ENCODE peak calls at places on chromosome 10, in seven cellular contexts. One of them, this sample, is unnamed.

GRCh38 chr10:19169684-19170083 is 121.1 kb downstream of the MALRD1 start:
- DNase-seq in naive thymus-derived CD8-positive, alpha-beta T cell: no peak
- DNase-seq in GM10248: no peak
- DNase-seq in mesenchymal stem cell: no peak
- DNase-seq in ELR: no peak
- DNase-seq in NCI-H2081: no peak
- DNase-seq in AG04449: no peak
- DNase-seq in this sample: no peak

GRCh38 chr10:113132651-113133088 is 182.6 kb downstream of the TCF7L2 start:
- DNase-seq in naive thymus-derived CD8-positive, alpha-beta T cell: no peak
- DNase-seq in GM10248: no peak
- DNase-seq in mesenchymal stem cell: peak; percentile 70
- DNase-seq in ELR: no peak
- DNase-seq in NCI-H2081: no peak
- DNase-seq in AG04449: peak; percentile 19
- DNase-seq in this sample: no peak

GRCh38 chr10:78771215-78771614 is 297.6 kb upstream of the ZMIZ1 start:
- DNase-seq in naive thymus-derived CD8-positive, alpha-beta T cell: no peak
- DNase-seq in GM10248: no peak
- DNase-seq in mesenchymal stem cell: no peak
- DNase-seq in ELR: no peak
- DNase-seq in NCI-H2081: no peak
- DNase-seq in AG04449: no peak
- DNase-seq in this sample: no peak

GRCh38 chr10:118139321-118139720 is 92.6 kb upstream of the RAB11FIP2 start:
- DNase-seq in naive thymus-derived CD8-positive, alpha-beta T cell: no peak
- DNase-seq in GM10248: no peak
- DNase-seq in mesenchymal stem cell: no peak
- DNase-seq in ELR: peak; percentile 32
- DNase-seq in NCI-H2081: no peak
- DNase-seq in AG04449: peak; percentile 2
- DNase-seq in this sample: no peak

GRCh38 chr10:119502214-119502613 is 40.3 kb downstream of the RGS10 start:
- DNase-seq in naive thymus-derived CD8-positive, alpha-beta T cell: peak; percentile 93
- DNase-seq in GM10248: peak; percentile 45
- DNase-seq in mesenchymal stem cell: no peak
- DNase-seq in ELR: no peak
- DNase-seq in NCI-H2081: no peak
- DNase-seq in AG04449: no peak
- DNase-seq in this sample: peak; percentile 70

GRCh38 chr10:22823109-22823508 is 104.7 kb upstream of the ARMC3 start:
- DNase-seq in naive thymus-derived CD8-positive, alpha-beta T cell: no peak
- DNase-seq in GM10248: no peak
- DNase-seq in mesenchymal stem cell: peak; percentile 92
- DNase-seq in ELR: peak; percentile 96
- DNase-seq in NCI-H2081: no peak
- DNase-seq in AG04449: no peak
- DNase-seq in this sample: no peak

GRCh38 chr10:1600861-1601260 is 136.5 kb downstream of the ADARB2 start:
- DNase-seq in naive thymus-derived CD8-positive, alpha-beta T cell: no peak
- DNase-seq in GM10248: no peak
- DNase-seq in mesenchymal stem cell: no peak
- DNase-seq in ELR: no peak
- DNase-seq in NCI-H2081: no peak
- DNase-seq in AG04449: no peak
- DNase-seq in this sample: no peak

GRCh38 chr10:103888113-103888841 is 29.7 kb downstream of the STN1 start:
- DNase-seq in naive thymus-derived CD8-positive, alpha-beta T cell: peak; percentile 71
- DNase-seq in GM10248: peak; percentile 53
- DNase-seq in mesenchymal stem cell: peak; percentile 90
- DNase-seq in ELR: peak; percentile 91
- DNase-seq in NCI-H2081: peak; percentile 62
- DNase-seq in AG04449: no peak
- DNase-seq in this sample: no peak

GRCh38 chr10:74982634-74982982 is 128.8 kb upstream of the SAMD8 start:
- DNase-seq in naive thymus-derived CD8-positive, alpha-beta T cell: no peak
- DNase-seq in GM10248: no peak
- DNase-seq in mesenchymal stem cell: no peak
- DNase-seq in ELR: no peak
- DNase-seq in NCI-H2081: no peak
- DNase-seq in AG04449: no peak
- DNase-seq in this sample: no peak

GRCh38 chr10:103578782-103579382 is 85.4 kb downstream of the NEURL1 start:
- DNase-seq in naive thymus-derived CD8-positive, alpha-beta T cell: no peak
- DNase-seq in GM10248: peak; percentile 73
- DNase-seq in mesenchymal stem cell: no peak
- DNase-seq in ELR: no peak
- DNase-seq in NCI-H2081: peak; percentile 45
- DNase-seq in AG04449: no peak
- DNase-seq in this sample: no peak

GRCh38 chr10:75528392-75528791 is 97.0 kb downstream of the LRMDA start:
- DNase-seq in naive thymus-derived CD8-positive, alpha-beta T cell: no peak
- DNase-seq in GM10248: peak; percentile 22
- DNase-seq in mesenchymal stem cell: no peak
- DNase-seq in ELR: no peak
- DNase-seq in NCI-H2081: no peak
- DNase-seq in AG04449: no peak
- DNase-seq in this sample: no peak

GRCh38 chr10:28496481-28496961 is 36.4 kb upstream of the WAC start:
- DNase-seq in naive thymus-derived CD8-positive, alpha-beta T cell: no peak
- DNase-seq in GM10248: no peak
- DNase-seq in mesenchymal stem cell: no peak
- DNase-seq in ELR: no peak
- DNase-seq in NCI-H2081: no peak
- DNase-seq in AG04449: no peak
- DNase-seq in this sample: no peak

GRCh38 chr10:117441812-117442443 is 66.7 kb upstream of the PDZD8 start:
- DNase-seq in naive thymus-derived CD8-positive, alpha-beta T cell: no peak
- DNase-seq in GM10248: no peak
- DNase-seq in mesenchymal stem cell: peak; percentile 73
- DNase-seq in ELR: peak; percentile 94
- DNase-seq in NCI-H2081: no peak
- DNase-seq in AG04449: peak; percentile 91
- DNase-seq in this sample: no peak

GRCh38 chr10:4725917-4726606 is 99.9 kb upstream of the AKR1E2 start:
- DNase-seq in naive thymus-derived CD8-positive, alpha-beta T cell: no peak
- DNase-seq in GM10248: no peak
- DNase-seq in mesenchymal stem cell: peak; percentile 80
- DNase-seq in ELR: peak; percentile 93
- DNase-seq in NCI-H2081: peak; percentile 34
- DNase-seq in AG04449: peak; percentile 40
- DNase-seq in this sample: no peak

This sample was measured in activated T-cell treated with anti-CD3 and anti-CD28 coated beads for 48 hours.